ENCODE peak calls at places on chromosomes 5 and 9, in four cellular contexts. K is upper lobe of left lung, X is stomach, V is HCT116. L is an unnamed sample.

GRCh38 chr5:124650960-124651662 is 95.3 kb downstream of the ZNF608 start:
- DNase-seq in K (no peak), X (no peak), V (no peak), L (no peak)

GRCh38 chr5:52707626-52708025 is 80.1 kb upstream of the ITGA1 start:
- DNase-seq in V (no peak), K (no peak), X (no peak), L (no peak)

GRCh38 chr5:147658293-147658932 is 124.1 kb downstream of the JAKMIP2 start:
- DNase-seq in K (no peak), V (no peak), X (no peak), L (no peak)

GRCh38 chr5:88884435-88884877 is 1.5 kb upstream of the MEF2C start:
- DNase-seq in V (no peak), X (no peak), K (no peak), L (no peak)

GRCh38 chr5:134100283-134101011 is 14.0 kb upstream of the TCF7 start:
- DNase-seq in V (no peak), K (no peak), X (peak; percentile 37), L (peak; percentile 87)

GRCh38 chr9:130058154-130058553 is 4.4 kb downstream of the GPR107 start:
- DNase-seq in K (no peak), X (no peak), V (no peak), L (no peak)

GRCh38 chr5:54146390-54146789 is 164.0 kb downstream of the ARL15 start:
- DNase-seq in V (no peak), K (no peak), X (no peak), L (no peak)

GRCh38 chr5:1124181-1125029 is 12.5 kb upstream of the SLC12A7 start:
- DNase-seq in V (no peak), K (peak; percentile 61), X (no peak), L (no peak)

GRCh38 chr9:36837431-36838405 is 196.3 kb downstream of the PAX5 start:
- DNase-seq in X (no peak), K (peak; percentile 22), V (no peak), L (no peak)

GRCh38 chr9:137918331-137919094 is 40.9 kb downstream of the CACNA1B start:
- DNase-seq in V (no peak), X (no peak), K (no peak), L (no peak)

GRCh38 chr9:73200694-73201432 is 49.2 kb downstream of the ANXA1 start:
- DNase-seq in K (no peak), X (no peak), V (peak; percentile 28), L (no peak)

GRCh38 chr9:106718996-106719395 is 144.0 kb upstream of the ZNF462 start:
- DNase-seq in X (no peak), K (no peak), V (no peak), L (no peak)

GRCh38 chr5:160923927-160924705 is 72.1 kb upstream of the ATP10B start:
- DNase-seq in K (no peak), X (peak; percentile 95), V (no peak), L (no peak)

GRCh38 chr9:137479892-137480685 is 21.0 kb upstream of the NSMF start:
- DNase-seq in V (no peak), K (peak; percentile 57), X (no peak), L (peak; percentile 50)

GRCh38 chr5:44807269-44807668 is 1.5 kb upstream of the MRPS30 start:
- DNase-seq in K (no peak), X (no peak), V (no peak), L (no peak)

GRCh38 chr5:34959323-34959722 is 30.0 kb downstream of the DNAJC21 start:
- DNase-seq in V (no peak), X (no peak), K (no peak), L (no peak)

GRCh38 chr5:116847960-116848359 is 273.3 kb upstream of the SEMA6A start:
- DNase-seq in V (no peak), K (no peak), X (no peak), L (no peak)

GRCh38 chr9:94005272-94005901 is 50.2 kb upstream of the BARX1 start:
- DNase-seq in X (peak; percentile 60), V (no peak), K (no peak), L (no peak)

GRCh38 chr5:91132552-91132951 is 250.6 kb downstream of the ARRDC3 start:
- DNase-seq in X (no peak), V (no peak), K (no peak), L (no peak)

GRCh38 chr5:179879690-179880010 is 21.0 kb upstream of the MRNIP start:
- DNase-seq in V (no peak), X (no peak), K (no peak), L (peak; percentile 61)

GRCh38 chr9:128406848-128407391 is 13.7 kb upstream of the CERCAM start:
- DNase-seq in X (no peak), K (no peak), V (no peak), L (no peak)

GRCh38 chr9:34158362-34158869 is 20.4 kb upstream of the UBAP1 start:
- DNase-seq in V (no peak), X (no peak), K (no peak), L (peak; percentile 13)

GRCh38 chr5:6773342-6774035 is 60.3 kb downstream of the TENT4A start:
- DNase-seq in K (peak; percentile 68), X (no peak), V (no peak), L (no peak)

GRCh38 chr5:93578813-93579560 is 2.0 kb downstream of the NR2F1-AS1 start:
- DNase-seq in X (no peak), K (peak; percentile 83), V (no peak), L (no peak)

GRCh38 chr5:53302524-53302923 is 177.9 kb upstream of the FST start:
- DNase-seq in V (no peak), K (no peak), X (no peak), L (no peak)

GRCh38 chr9:19156805-19157204 is 29.5 kb upstream of the PLIN2 start:
- DNase-seq in X (no peak), K (no peak), V (no peak), L (peak; percentile 24)

GRCh38 chr5:33649801-33650482 is 209.2 kb downstream of the TARS1 start:
- DNase-seq in X (no peak), K (no peak), V (no peak), L (no peak)

GRCh38 chr9:17269799-17270198 is 135.0 kb downstream of the CNTLN start:
- DNase-seq in V (no peak), K (no peak), X (no peak), L (no peak)

GRCh38 chr5:72920690-72921089 is 35.2 kb upstream of the FCHO2 start:
- DNase-seq in X (no peak), K (no peak), V (peak; percentile 26), L (no peak)

GRCh38 chr5:72921103-72921502 is 34.7 kb upstream of the FCHO2 start:
- DNase-seq in X (no peak), K (no peak), V (no peak), L (no peak)

GRCh38 chr5:72921886-72922285 is 34.0 kb upstream of the FCHO2 start:
- DNase-seq in V (no peak), K (no peak), X (no peak), L (no peak)

DNA sequence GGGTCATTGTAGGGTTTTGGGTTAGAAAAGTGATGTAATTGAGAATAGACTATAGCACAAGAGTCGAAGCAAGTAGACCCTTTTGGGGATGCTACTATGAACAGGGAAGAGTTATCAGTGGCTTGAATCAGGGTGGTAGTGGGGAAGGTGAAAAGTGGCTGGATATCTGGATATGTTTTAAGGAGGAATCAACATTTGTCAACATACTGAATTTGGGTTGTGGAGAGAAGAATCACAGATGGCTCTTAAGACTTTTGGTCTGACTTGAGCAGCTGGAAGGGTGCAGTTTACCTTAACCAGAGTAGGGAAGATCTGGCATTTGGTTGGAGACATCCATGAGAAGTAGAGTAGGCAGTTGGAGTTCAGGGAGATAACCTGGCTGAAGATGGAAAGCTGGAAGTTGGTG is 38.5 kb upstream of the FCHO2 start:
- DNase-seq in K (no peak), X (no peak), V (no peak), L (no peak)
- TF ChIP-seq POLR2AphosphoS5 in K (no peak), X (no peak), V (peak; percentile 27), L (no peak)

GRCh38 chr9:5610491-5610890 is 18.4 kb upstream of the RIC1 start:
- DNase-seq in V (no peak), K (no peak), X (no peak), L (no peak)
- TF ChIP-seq CTCF in V (no peak), K (no peak), X (no peak), L (no peak)

DNA sequence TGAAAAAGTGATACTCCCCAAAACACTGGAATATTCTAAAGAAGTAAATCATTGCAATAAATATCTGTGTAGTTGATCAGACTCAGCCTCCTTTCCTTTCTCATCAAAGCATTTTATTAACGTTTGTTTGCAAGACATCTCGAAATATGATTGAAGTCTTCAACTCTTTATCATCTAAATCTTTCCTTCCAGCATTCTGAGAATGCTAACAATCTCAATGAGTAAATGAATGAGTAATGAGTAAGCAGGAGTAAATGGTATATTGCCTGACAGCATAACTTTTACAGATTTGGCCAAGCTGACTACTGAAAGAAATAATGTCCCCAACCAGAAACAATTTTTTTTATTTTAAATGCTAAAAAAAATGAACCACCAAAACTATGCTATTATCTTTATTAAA is 157.1 kb downstream of the SLCO4C1 start:
- DNase-seq in K (no peak), X (no peak), V (no peak), L (no peak)
- TF ChIP-seq POLR2A in K (no peak), X (no peak), V (no peak), L (no peak)

DNA sequence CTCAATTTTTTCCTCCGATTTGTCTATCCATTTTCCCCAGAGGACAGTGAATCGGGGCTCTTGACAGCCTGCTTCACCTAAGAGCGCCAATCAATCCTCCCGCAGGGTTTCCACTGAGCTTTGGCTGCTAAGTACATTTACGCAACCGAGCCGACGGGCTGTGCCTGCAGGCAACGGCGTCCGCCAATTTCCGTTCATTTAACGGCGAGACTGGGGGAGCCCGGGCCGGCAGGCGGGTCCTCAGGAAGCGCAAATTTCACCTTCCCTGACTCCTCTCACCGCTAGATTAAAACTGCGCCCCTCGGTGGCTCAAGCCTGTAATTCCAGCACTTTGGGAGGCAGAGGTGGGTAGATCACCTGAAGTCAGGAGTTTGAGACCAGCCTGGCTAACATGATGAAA is 2.7 kb upstream of the NXNL2 start:
- DNase-seq in V (no peak), K (peak; percentile 78), X (no peak), L (peak; percentile 74)
- TF ChIP-seq POLR2AphosphoS5 in V (no peak), K (no peak), X (no peak), L (no peak)

GRCh38 chr9:97502984-97503861 is 1.8 kb downstream of the TMOD1 start:
- DNase-seq in V (no peak), K (no peak), X (no peak), L (no peak)
- TF ChIP-seq CTCF in V (no peak), K (no peak), X (no peak), L (no peak)

GRCh38 chr5:75510417-75510835 is 1.0 kb downstream of the CERT1 start:
- DNase-seq in V (no peak), K (no peak), X (peak; percentile 52), L (no peak)
- TF ChIP-seq POLR2A in V (no peak), K (no peak), X (no peak), L (no peak)

GRCh38 chr9:134871941-134872340 is 8.7 kb upstream of the FCN2 start:
- DNase-seq in X (no peak), K (no peak), V (no peak), L (no peak)
- TF ChIP-seq POLR2AphosphoS5 in X (no peak), K (peak; percentile 85), V (no peak), L (no peak)

L was measured in spleen.